ENCODE peak calls at places on chromosomes 11 and 22, in nine cellular contexts. One of them, this sample, is unnamed.

GRCh38 chr22:39144101-39144815 is 8.2 kb downstream of the CBX7 start:
- DNase-seq in GM10248: peak
- DNase-seq in glutamatergic neuron: no peak
- DNase-seq in hypothalamus: no peak
- DNase-seq in memory B cell: no peak
- DNase-seq in astrocyte of the cerebellum: no peak
- DNase-seq in Ammon's horn: peak
- DNase-seq in Daoy: peak
- DNase-seq in fibroblast of villous mesenchyme: peak
- DNase-seq in this sample: peak

GRCh38 chr22:36323182-36323854 is 64.4 kb downstream of the MYH9 start:
- DNase-seq in GM10248: no peak
- DNase-seq in glutamatergic neuron: no peak
- DNase-seq in hypothalamus: peak
- DNase-seq in memory B cell: no peak
- DNase-seq in astrocyte of the cerebellum: peak
- DNase-seq in Ammon's horn: peak
- DNase-seq in Daoy: no peak
- DNase-seq in fibroblast of villous mesenchyme: peak
- DNase-seq in this sample: peak

GRCh38 chr22:20271114-20271994 is 3.2 kb upstream of the RTN4R start:
- DNase-seq in GM10248: no peak
- DNase-seq in glutamatergic neuron: no peak
- DNase-seq in hypothalamus: no peak
- DNase-seq in memory B cell: no peak
- DNase-seq in astrocyte of the cerebellum: no peak
- DNase-seq in Ammon's horn: peak
- DNase-seq in Daoy: no peak
- DNase-seq in fibroblast of villous mesenchyme: no peak
- DNase-seq in this sample: no peak

GRCh38 chr22:35328472-35328885 is 28.8 kb downstream of the TOM1 start:
- DNase-seq in GM10248: no peak
- DNase-seq in glutamatergic neuron: no peak
- DNase-seq in hypothalamus: no peak
- DNase-seq in memory B cell: no peak
- DNase-seq in astrocyte of the cerebellum: no peak
- DNase-seq in Ammon's horn: no peak
- DNase-seq in Daoy: no peak
- DNase-seq in fibroblast of villous mesenchyme: no peak
- DNase-seq in this sample: no peak

GRCh38 chr22:37544955-37545702 is 15.2 kb upstream of the CDC42EP1 start:
- DNase-seq in GM10248: peak
- DNase-seq in glutamatergic neuron: peak
- DNase-seq in hypothalamus: no peak
- DNase-seq in memory B cell: peak
- DNase-seq in astrocyte of the cerebellum: no peak
- DNase-seq in Ammon's horn: no peak
- DNase-seq in Daoy: peak
- DNase-seq in fibroblast of villous mesenchyme: peak
- DNase-seq in this sample: peak

GRCh38 chr11:96218013-96218412 is 125.0 kb downstream of the MAML2 start:
- DNase-seq in GM10248: no peak
- DNase-seq in glutamatergic neuron: no peak
- DNase-seq in hypothalamus: no peak
- DNase-seq in memory B cell: no peak
- DNase-seq in astrocyte of the cerebellum: no peak
- DNase-seq in Ammon's horn: no peak
- DNase-seq in Daoy: no peak
- DNase-seq in fibroblast of villous mesenchyme: no peak
- DNase-seq in this sample: no peak

GRCh38 chr11:59212222-59212621 is 505 bp downstream of the MPEG1 start:
- DNase-seq in GM10248: no peak
- DNase-seq in glutamatergic neuron: no peak
- DNase-seq in hypothalamus: no peak
- DNase-seq in memory B cell: no peak
- DNase-seq in astrocyte of the cerebellum: no peak
- DNase-seq in Ammon's horn: no peak
- DNase-seq in Daoy: no peak
- DNase-seq in fibroblast of villous mesenchyme: no peak
- DNase-seq in this sample: no peak

GRCh38 chr11:128343870-128344269 is 243.5 kb downstream of the ETS1 start:
- DNase-seq in GM10248: no peak
- DNase-seq in glutamatergic neuron: no peak
- DNase-seq in hypothalamus: no peak
- DNase-seq in memory B cell: no peak
- DNase-seq in astrocyte of the cerebellum: no peak
- DNase-seq in Ammon's horn: no peak
- DNase-seq in Daoy: no peak
- DNase-seq in fibroblast of villous mesenchyme: no peak
- DNase-seq in this sample: no peak